ENCODE peak calls at places on chromosomes 4 and X, in four cellular contexts. G is SK-N-SH, P is HepG2, S is DND-41. V is an unnamed sample.

GRCh38 chrX:124717537-124717936 is 371.2 kb downstream of the SH2D1A start:
- DNase-seq in G (no peak), S (no peak), P (no peak), V (no peak)

GRCh38 chr4:20532096-20532495 is 168.2 kb upstream of the PACRGL start:
- DNase-seq in P (no peak), S (no peak), G (no peak), V (no peak)

GRCh38 chrX:148593146-148593545 is 92.7 kb downstream of the AFF2 start:
- DNase-seq in G (no peak), P (no peak), S (no peak), V (no peak)

GRCh38 chr4:78624048-78624447 is 72.5 kb downstream of the ANXA3 start:
- DNase-seq in S (no peak), G (no peak), P (no peak), V (no peak)

GRCh38 chr4:5858020-5858769 is 34.7 kb downstream of the CRMP1 start:
- DNase-seq in G (no peak), P (no peak), S (no peak), V (no peak)

GRCh38 chrX:28347526-28347925 is 239.7 kb upstream of the IL1RAPL1 start:
- DNase-seq in S (no peak), P (no peak), G (no peak), V (no peak)

GRCh38 chr4:94934864-94935263 is 177.1 kb downstream of the BMPR1B start:
- DNase-seq in S (no peak), P (no peak), G (no peak), V (no peak)

GRCh38 chr4:7101692-7102515 is 34.0 kb upstream of the GRPEL1 start:
- DNase-seq in S (no peak), G (peak; percentile 87), P (peak; percentile 52), V (no peak)

GRCh38 chr4:100805547-100805946 is 287.7 kb upstream of the EMCN start:
- DNase-seq in G (no peak), S (no peak), P (no peak), V (no peak)

GRCh38 chr4:69831646-69832325 is 28.2 kb downstream of the SULT1E1 start:
- DNase-seq in P (peak; percentile 6), S (no peak), G (no peak), V (no peak)

DNA sequence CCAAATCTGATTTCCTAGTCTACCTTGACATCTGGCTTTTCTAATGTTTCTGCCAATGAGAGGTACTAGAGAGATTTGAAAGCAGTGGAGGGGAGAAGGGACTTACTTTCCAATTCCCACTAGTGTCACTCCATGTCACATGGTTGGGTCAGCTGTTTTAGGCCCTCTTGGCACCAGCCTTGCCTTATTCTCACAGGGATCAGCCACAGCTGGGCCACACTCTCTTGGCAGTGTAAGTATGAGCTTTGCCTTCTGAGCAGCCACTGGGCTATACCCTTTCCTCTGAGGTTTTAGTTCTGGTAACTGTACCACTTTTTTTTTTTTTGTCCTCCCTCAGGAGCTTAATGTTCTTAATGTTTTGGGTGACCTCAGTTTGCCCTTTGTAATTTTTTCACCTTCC is 10.2 kb upstream of the ADH1C start:
- DNase-seq in G (no peak), S (no peak), P (no peak), V (no peak)
- H3K9ac ChIP-seq in G (no peak overlapping the region), S (no peak overlapping the region), P (no peak overlapping the region), V (no peak overlapping the region)

DNA sequence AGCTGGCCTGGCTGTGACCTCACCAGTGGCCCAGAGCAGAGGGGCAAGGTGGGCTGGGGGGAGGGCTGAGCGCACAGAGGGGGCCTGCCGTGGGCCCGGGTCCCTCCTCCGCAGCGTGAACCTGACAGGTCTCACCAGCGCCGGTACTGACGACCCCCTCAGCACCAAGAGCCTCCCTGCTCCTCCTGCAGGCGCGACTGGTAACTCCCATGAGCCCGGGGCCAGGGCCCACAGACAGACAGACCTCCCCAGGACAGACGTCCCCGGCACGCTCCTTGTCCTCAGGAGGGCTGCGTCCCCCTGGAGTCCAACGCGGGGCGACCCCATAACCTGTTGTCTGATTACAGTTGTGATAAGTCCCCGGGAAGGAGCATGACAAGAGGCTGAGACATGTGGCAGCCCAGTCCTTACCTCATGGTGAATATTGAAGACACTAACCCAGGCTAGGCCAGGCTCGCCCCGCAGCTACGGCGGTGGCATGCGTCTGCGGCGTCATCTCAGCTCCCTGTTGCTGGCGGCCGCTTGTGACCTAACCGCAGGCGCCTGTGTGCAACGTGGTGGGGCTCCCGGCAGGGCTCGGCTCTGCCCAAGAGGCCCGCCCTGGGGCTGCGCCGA is 8.5 kb downstream of the AKAP17A start:
- DNase-seq in S (no peak), G (no peak), P (no peak), V (no peak)
- H3K9ac ChIP-seq in S (no peak overlapping the region), G (no peak overlapping the region), P (no peak overlapping the region), V (no peak overlapping the region)

GRCh38 chr4:1194028-1194900 is 21.9 kb upstream of the SPON2 start:
- DNase-seq in P (no peak), S (peak; percentile 5), G (peak; percentile 87), V (no peak)

GRCh38 chr4:1192091-1192492 is 19.7 kb upstream of the SPON2 start:
- DNase-seq in P (no peak), S (no peak), G (peak; percentile 57), V (no peak)

GRCh38 chr4:1193206-1194027 is 21.0 kb upstream of the SPON2 start:
- DNase-seq in S (peak; percentile 3), G (peak; percentile 52), P (no peak), V (no peak)

GRCh38 chr4:1192493-1193205 is 20.3 kb upstream of the SPON2 start:
- DNase-seq in P (no peak), S (peak; percentile 3), G (peak; percentile 31), V (no peak)

GRCh38 chr4:1191621-1192020 is 19.2 kb upstream of the SPON2 start:
- DNase-seq in G (no peak), P (no peak), S (peak; percentile 3), V (no peak)
- H3K9ac ChIP-seq in G (no peak overlapping the region), P (no peak overlapping the region), S (no peak overlapping the region), V (no peak overlapping the region)

DNA sequence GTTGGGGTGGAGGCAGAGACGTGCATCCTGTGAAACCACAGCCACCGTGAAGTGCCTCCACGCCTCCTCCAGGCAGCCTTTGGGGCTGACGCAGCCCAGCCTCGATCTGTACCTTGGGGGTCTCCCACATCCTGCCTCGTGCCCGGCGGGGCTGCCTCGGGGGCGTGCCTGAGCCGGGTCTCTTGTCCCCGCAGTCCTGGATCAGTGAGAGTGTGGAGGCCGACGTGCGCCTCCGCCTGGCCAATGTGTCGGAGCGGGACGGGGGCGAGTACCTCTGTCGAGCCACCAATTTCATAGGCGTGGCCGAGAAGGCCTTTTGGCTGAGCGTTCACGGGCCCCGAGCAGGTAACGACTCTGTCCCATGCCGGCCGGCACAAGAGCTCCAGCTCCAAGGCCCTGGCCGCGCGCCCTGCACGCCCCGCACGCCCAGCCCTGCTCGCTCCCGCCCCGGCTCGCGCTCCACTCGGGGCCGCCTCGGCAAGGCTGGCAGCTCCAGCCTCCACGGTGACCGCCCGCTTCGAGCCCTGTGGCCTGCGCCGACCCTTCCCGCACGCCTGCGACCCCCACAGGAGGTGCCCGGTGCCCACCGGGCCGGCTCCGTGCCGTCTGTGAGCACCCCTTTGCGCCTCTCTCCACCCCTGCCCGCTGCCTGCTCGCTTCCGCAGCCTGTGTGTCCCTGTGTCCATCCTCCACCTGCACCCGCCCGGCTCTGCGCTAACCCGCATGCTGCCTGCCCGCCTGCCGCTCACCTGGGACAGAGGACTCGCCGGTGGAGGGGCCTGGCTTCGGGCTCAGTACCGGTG is 9.8 kb downstream of the FGFR3 start:
- DNase-seq in G (no peak), P (no peak), S (peak; percentile 19), V (no peak)
- H3K9ac ChIP-seq in G (no peak overlapping the region), P (no peak overlapping the region), S (no peak overlapping the region), V (no peak overlapping the region)

DNA sequence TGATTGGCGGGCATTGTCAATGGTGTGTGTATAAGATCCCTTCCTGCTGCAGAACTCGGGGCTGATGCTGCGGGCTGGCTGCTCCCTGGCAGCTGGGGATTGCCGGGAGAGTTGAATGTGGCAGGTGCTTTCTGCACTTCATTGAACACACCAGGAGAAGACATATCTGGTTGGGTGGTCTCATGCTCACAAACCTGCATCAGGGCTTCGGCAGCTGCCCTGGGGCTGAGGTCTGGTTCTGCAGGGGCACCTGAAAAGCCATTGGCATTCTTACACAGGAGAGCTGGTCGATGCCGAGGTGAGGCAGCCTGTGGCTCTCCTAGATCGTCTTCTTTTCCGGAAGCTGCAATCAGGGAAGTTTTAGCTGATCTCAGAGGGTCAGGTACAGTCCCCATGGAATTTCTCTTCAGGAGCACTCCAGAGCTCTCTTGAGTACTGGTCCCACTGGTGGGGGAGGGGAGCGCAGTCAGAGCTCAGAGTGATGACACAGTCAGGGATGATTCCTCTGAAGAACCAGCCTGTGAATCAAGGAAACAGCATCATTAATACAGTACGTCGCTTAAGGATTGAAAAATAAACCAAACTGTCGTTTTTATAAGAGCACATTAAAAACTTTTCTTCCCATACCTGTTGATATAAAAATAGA is 57.8 kb downstream of the GPRIN3 start:
- DNase-seq in G (no peak), P (no peak), S (no peak), V (no peak)
- H3K9ac ChIP-seq in G (no peak overlapping the region), P (no peak overlapping the region), S (no peak overlapping the region), V (no peak overlapping the region)

DNA sequence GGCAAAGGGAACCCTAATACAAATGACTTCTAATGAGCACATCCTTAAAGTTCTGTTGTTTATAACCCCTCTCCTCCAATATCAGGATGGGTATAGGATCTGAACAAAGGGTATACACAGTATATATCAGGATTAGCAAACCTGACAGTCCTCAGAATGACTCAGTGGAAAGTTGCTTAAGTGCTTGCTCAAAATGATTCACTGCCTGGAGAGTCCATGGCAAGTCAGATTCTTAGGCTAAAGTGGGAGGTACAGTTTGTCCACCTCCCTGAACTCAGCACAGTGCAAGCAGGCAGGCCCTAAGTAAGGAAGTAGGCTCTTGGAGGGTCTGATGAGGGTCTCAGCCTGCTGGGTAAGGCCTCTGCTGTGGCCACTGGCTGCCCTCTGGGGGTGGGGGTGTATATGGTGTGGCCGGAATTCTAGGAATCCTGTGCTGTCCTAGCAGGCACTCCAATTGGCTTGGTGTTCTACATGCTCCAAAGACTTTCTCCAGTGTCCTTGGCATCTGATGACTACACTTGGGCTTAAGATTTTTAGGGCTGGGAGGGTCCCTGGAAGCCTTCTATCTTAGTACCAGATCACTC is 54.3 kb downstream of the CHRDL1 start:
- DNase-seq in G (no peak), S (no peak), P (no peak), V (no peak)
- H3K9ac ChIP-seq in G (no peak overlapping the region), S (no peak overlapping the region), P (no peak overlapping the region), V (no peak overlapping the region)